ENCODE peak calls at places on chromosomes 16 and 17, in nine cellular contexts. J, I, E, Z, B, P, G, M and T are unnamed samples.

GRCh38 chr17:78441271-78441986 is 63.0 kb downstream of the PGS1 start:
- DNase-seq in J (no peak), I (no peak), E (no peak), Z (no peak), B (no peak), P (no peak), G (peak), M (no peak), T (no peak)

GRCh38 chr17:15261063-15261817 is 3.9 kb downstream of the PMP22 start:
- DNase-seq in J (no peak), I (peak), E (peak), Z (no peak), B (no peak), P (peak), G (no peak), M (peak), T (no peak)

GRCh38 chr17:50177983-50178834 is 12.4 kb downstream of the SGCA start:
- DNase-seq in J (peak), I (peak), E (peak), Z (peak), B (no peak), P (no peak), G (peak), M (peak), T (peak)

GRCh38 chr16:53219795-53220194 is 165.0 kb downstream of the CHD9 start:
- DNase-seq in J (no peak), I (no peak), E (no peak), Z (no peak), B (no peak), P (no peak), G (peak), M (peak), T (no peak)

GRCh38 chr17:38978180-38978579 is 11.0 kb upstream of the FBXO47 start:
- DNase-seq in J (no peak), I (no peak), E (no peak), Z (no peak), B (no peak), P (no peak), G (no peak), M (no peak), T (no peak)

GRCh38 chr16:31129568-31130335 is 5.8 kb downstream of the PRSS8 start:
- DNase-seq in J (no peak), I (no peak), E (no peak), Z (no peak), B (no peak), P (no peak), G (no peak), M (no peak), T (no peak)

GRCh38 chr16:22141746-22142145 is 20.6 kb upstream of the SDR42E2 start:
- DNase-seq in J (no peak), I (no peak), E (peak), Z (no peak), B (no peak), P (no peak), G (peak), M (no peak), T (no peak)

GRCh38 chr16:86082400-86083030 is 183.6 kb downstream of the IRF8 start:
- DNase-seq in J (no peak), I (no peak), E (no peak), Z (no peak), B (no peak), P (no peak), G (no peak), M (no peak), T (no peak)

GRCh38 chr17:78014651-78015050 is 56.1 kb downstream of the TNRC6C start:
- DNase-seq in J (no peak), I (no peak), E (no peak), Z (no peak), B (no peak), P (no peak), G (no peak), M (no peak), T (no peak)

GRCh38 chr16:56298948-56299602 is 107.8 kb downstream of the GNAO1 start:
- DNase-seq in J (no peak), I (no peak), E (peak), Z (no peak), B (no peak), P (no peak), G (no peak), M (no peak), T (no peak)

GRCh38 chr17:2171725-2172446 is 117.0 kb downstream of the HIC1 start:
- DNase-seq in J (no peak), I (no peak), E (no peak), Z (peak), B (no peak), P (no peak), G (peak), M (peak), T (no peak)

GRCh38 chr17:20315321-20315720 is 152.0 kb downstream of the LGALS9B start:
- DNase-seq in J (no peak), I (no peak), E (no peak), Z (no peak), B (no peak), P (no peak), G (no peak), M (no peak), T (no peak)

GRCh38 chr17:35588196-35588920 is 1.2 kb downstream of the AP2B1 start:
- DNase-seq in J (no peak), I (peak), E (no peak), Z (no peak), B (no peak), P (no peak), G (peak), M (peak), T (no peak)

GRCh38 chr16:83995756-83996155 is 27.7 kb downstream of the NECAB2 start:
- DNase-seq in J (no peak), I (no peak), E (no peak), Z (no peak), B (no peak), P (peak), G (peak), M (peak), T (no peak)

GRCh38 chr16:424623-425081 is 797 bp upstream of the RAB11FIP3 start:
- DNase-seq in J (no peak), I (no peak), E (peak), Z (no peak), B (no peak), P (no peak), G (peak), M (peak), T (no peak)

GRCh38 chr17:63694229-63694973 is 5.5 kb downstream of the LIMD2 start:
- DNase-seq in J (peak), I (no peak), E (peak), Z (no peak), B (no peak), P (no peak), G (no peak), M (no peak), T (peak)

GRCh38 chr17:80504671-80505413 is 28.4 kb upstream of the NPTX1 start:
- DNase-seq in J (no peak), I (no peak), E (no peak), Z (no peak), B (no peak), P (no peak), G (no peak), M (no peak), T (no peak)

GRCh38 chr17:42019509-42020404 is at the start of gene NKIRAS2:
- DNase-seq in J (peak), I (peak), E (peak), Z (peak), B (peak), P (peak), G (peak), M (peak), T (peak)

GRCh38 chr16:11296706-11297491 is 15.8 kb upstream of the PRM1 start:
- DNase-seq in J (no peak), I (no peak), E (no peak), Z (no peak), B (no peak), P (no peak), G (peak), M (peak), T (no peak)

GRCh38 chr16:76579277-76579676 is 302.1 kb downstream of the CNTNAP4 start:
- DNase-seq in J (no peak), I (no peak), E (no peak), Z (no peak), B (no peak), P (no peak), G (no peak), M (no peak), T (no peak)

GRCh38 chr16:24535827-24536226 is 3.5 kb upstream of the RBBP6 start:
- DNase-seq in J (no peak), I (no peak), E (no peak), Z (no peak), B (no peak), P (no peak), G (no peak), M (no peak), T (no peak)

GRCh38 chr16:88489163-88489721 is 36.2 kb downstream of the ZFPM1 start:
- DNase-seq in J (no peak), I (no peak), E (no peak), Z (no peak), B (no peak), P (no peak), G (no peak), M (no peak), T (no peak)

GRCh38 chr17:79549111-79549915 is 61.5 kb downstream of the RBFOX3 start:
- DNase-seq in J (no peak), I (no peak), E (no peak), Z (no peak), B (no peak), P (no peak), G (no peak), M (no peak), T (no peak)

GRCh38 chr16:87350681-87351319 is 32.8 kb downstream of the FBXO31 start:
- DNase-seq in J (no peak), I (no peak), E (peak), Z (no peak), B (no peak), P (no peak), G (no peak), M (peak), T (no peak)

GRCh38 chr17:77332981-77333685 is 192.4 kb downstream of the SEC14L1 start:
- DNase-seq in J (no peak), I (no peak), E (no peak), Z (no peak), B (no peak), P (no peak), G (peak), M (peak), T (no peak)

GRCh38 chr17:44367219-44367618 is 3.6 kb upstream of the FAM171A2 start:
- DNase-seq in J (no peak), I (no peak), E (no peak), Z (no peak), B (no peak), P (no peak), G (no peak), M (no peak), T (no peak)

GRCh38 chr16:65117701-65118448 is 4.0 kb downstream of the CDH11 start:
- DNase-seq in J (no peak), I (peak), E (peak), Z (no peak), B (no peak), P (peak), G (peak), M (peak), T (peak)

GRCh38 chr16:58020628-58021521 is 4.7 kb upstream of the MMP15 start:
- DNase-seq in J (no peak), I (no peak), E (peak), Z (no peak), B (peak), P (no peak), G (peak), M (peak), T (peak)

GRCh38 chr16:89003831-89004208 is 26.8 kb upstream of the CBFA2T3 start:
- DNase-seq in J (no peak), I (no peak), E (no peak), Z (no peak), B (no peak), P (no peak), G (no peak), M (no peak), T (no peak)

GRCh38 chr17:60524463-60525346 is 1.3 kb downstream of the APPBP2 start:
- DNase-seq in J (no peak), I (peak), E (no peak), Z (no peak), B (no peak), P (no peak), G (peak), M (peak), T (no peak)

GRCh38 chr16:88084881-88085280 is 133.6 kb downstream of the BANP start:
- DNase-seq in J (no peak), I (no peak), E (no peak), Z (no peak), B (no peak), P (no peak), G (no peak), M (peak), T (no peak)

GRCh38 chr16:62256406-62256805 is 220.2 kb upstream of the CDH8 start:
- DNase-seq in J (no peak), I (peak), E (no peak), Z (no peak), B (no peak), P (no peak), G (peak), M (no peak), T (no peak)

GRCh38 chr16:4882633-4883285 is 35.5 kb downstream of the UBN1 start:
- DNase-seq in J (no peak), I (no peak), E (peak), Z (no peak), B (no peak), P (no peak), G (peak), M (peak), T (no peak)

GRCh38 chr17:67491009-67491677 is 114.1 kb downstream of the PITPNC1 start:
- DNase-seq in J (no peak), I (no peak), E (peak), Z (peak), B (no peak), P (no peak), G (peak), M (peak), T (no peak)

GRCh38 chr16:55489119-55489955 is 10.3 kb downstream of the MMP2 start:
- DNase-seq in J (no peak), I (no peak), E (no peak), Z (no peak), B (no peak), P (no peak), G (no peak), M (no peak), T (no peak)

GRCh38 chr16:11583889-11584565 is 2.7 kb downstream of the LITAF start:
- DNase-seq in J (no peak), I (no peak), E (no peak), Z (no peak), B (no peak), P (no peak), G (no peak), M (no peak), T (no peak)

GRCh38 chr17:75412455-75413317 is 7.2 kb upstream of the GRB2 start:
- DNase-seq in J (peak), I (peak), E (peak), Z (no peak), B (peak), P (peak), G (peak), M (peak), T (peak)

GRCh38 chr17:2635241-2635640 is 41.8 kb downstream of the PAFAH1B1 start:
- DNase-seq in J (no peak), I (no peak), E (no peak), Z (no peak), B (no peak), P (no peak), G (no peak), M (no peak), T (no peak)

GRCh38 chr16:4371481-4372314 is at the start of gene VASN:
- DNase-seq in J (peak), I (no peak), E (peak), Z (no peak), B (peak), P (peak), G (peak), M (peak), T (peak)

GRCh38 chr16:57071840-57072541 is 20.4 kb upstream of the CPNE2 start:
- DNase-seq in J (no peak), I (no peak), E (no peak), Z (no peak), B (no peak), P (no peak), G (peak), M (peak), T (no peak)

GRCh38 chr17:7575481-7575883 is 4.0 kb upstream of the CD68 start:
- DNase-seq in J (no peak), I (no peak), E (no peak), Z (no peak), B (no peak), P (no peak), G (no peak), M (no peak), T (no peak)
- H3K4me3 ChIP-seq in J (peak), I (peak), E (peak), Z (peak), B (no peak), P (no peak), G (peak), M (peak), T (no peak)

GRCh38 chr17:68704897-68705296 is 103.7 kb upstream of the FAM20A start:
- DNase-seq in J (no peak), I (no peak), E (no peak), Z (no peak), B (no peak), P (no peak), G (no peak), M (no peak), T (no peak)
- H3K4me3 ChIP-seq in J (no peak), I (no peak), E (no peak), Z (no peak), B (no peak), P (no peak), G (no peak), M (no peak), T (no peak)

GRCh38 chr17:74139120-74139519 is 64.4 kb upstream of the RPL38 start:
- DNase-seq in J (no peak), I (no peak), E (no peak), Z (no peak), B (no peak), P (no peak), G (no peak), M (no peak), T (no peak)
- H3K4me3 ChIP-seq in J (no peak), I (no peak), E (no peak), Z (no peak), B (no peak), P (no peak), G (no peak), M (no peak), T (no peak)

GRCh38 chr17:36722121-36722902 is 120.9 kb downstream of the MRM1 start:
- DNase-seq in J (peak), I (peak), E (peak), Z (no peak), B (peak), P (peak), G (no peak), M (peak), T (peak)
- H3K4me3 ChIP-seq in J (peak), I (peak), E (no peak), Z (peak), B (peak), P (peak), G (peak), M (no peak), T (peak)

DNA sequence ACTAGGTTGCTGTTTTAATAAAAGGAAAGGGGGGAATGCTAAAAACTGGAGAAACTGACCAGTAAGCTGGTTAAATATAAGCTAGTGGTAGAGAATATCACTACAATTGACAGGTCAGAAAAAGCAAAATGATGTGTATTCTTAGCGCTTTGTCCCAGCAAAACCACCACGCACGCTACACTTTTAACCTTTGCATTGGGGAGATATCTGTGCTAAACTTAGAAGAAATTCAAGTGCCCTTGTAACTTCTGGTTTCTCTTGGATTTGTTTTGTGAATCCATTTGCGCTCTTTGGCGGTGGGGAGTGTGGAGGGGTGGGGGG is 1.4 kb downstream of the GAN start:
- DNase-seq in J (no peak), I (no peak), E (no peak), Z (no peak), B (no peak), P (no peak), G (no peak), M (no peak), T (no peak)
- H3K4me3 ChIP-seq in J (peak), I (peak), E (peak), Z (peak), B (no peak), P (peak), G (peak), M (peak), T (peak)

GRCh38 chr17:9844153-9844552 is 18.4 kb downstream of the GLP2R start:
- DNase-seq in J (no peak), I (no peak), E (no peak), Z (no peak), B (no peak), P (no peak), G (no peak), M (no peak), T (no peak)
- H3K4me3 ChIP-seq in J (no peak), I (no peak), E (no peak), Z (no peak), B (no peak), P (no peak), G (no peak), M (no peak), T (no peak)

GRCh38 chr17:48564200-48565023 is 13.7 kb downstream of the HOXB4 start:
- DNase-seq in J (no peak), I (no peak), E (no peak), Z (no peak), B (no peak), P (no peak), G (no peak), M (no peak), T (no peak)

GRCh38 chr17:48563867-48564199 is 14.3 kb downstream of the HOXB4 start:
- DNase-seq in J (no peak), I (no peak), E (no peak), Z (no peak), B (no peak), P (no peak), G (no peak), M (no peak), T (no peak)

GRCh38 chr17:48561894-48562810 is 16.0 kb downstream of the HOXB4 start:
- DNase-seq in J (no peak), I (no peak), E (no peak), Z (no peak), B (no peak), P (no peak), G (no peak), M (peak), T (no peak)

GRCh38 chr17:48562934-48563333 is 15.2 kb downstream of the HOXB4 start:
- DNase-seq in J (no peak), I (no peak), E (no peak), Z (no peak), B (no peak), P (no peak), G (no peak), M (no peak), T (no peak)

GRCh38 chr17:48563385-48563838 is 14.7 kb downstream of the HOXB4 start:
- DNase-seq in J (no peak), I (no peak), E (no peak), Z (no peak), B (no peak), P (no peak), G (no peak), M (peak), T (no peak)
- H3K4me3 ChIP-seq in J (no peak), I (no peak), E (no peak), Z (peak), B (no peak), P (no peak), G (no peak), M (peak), T (no peak)

DNA sequence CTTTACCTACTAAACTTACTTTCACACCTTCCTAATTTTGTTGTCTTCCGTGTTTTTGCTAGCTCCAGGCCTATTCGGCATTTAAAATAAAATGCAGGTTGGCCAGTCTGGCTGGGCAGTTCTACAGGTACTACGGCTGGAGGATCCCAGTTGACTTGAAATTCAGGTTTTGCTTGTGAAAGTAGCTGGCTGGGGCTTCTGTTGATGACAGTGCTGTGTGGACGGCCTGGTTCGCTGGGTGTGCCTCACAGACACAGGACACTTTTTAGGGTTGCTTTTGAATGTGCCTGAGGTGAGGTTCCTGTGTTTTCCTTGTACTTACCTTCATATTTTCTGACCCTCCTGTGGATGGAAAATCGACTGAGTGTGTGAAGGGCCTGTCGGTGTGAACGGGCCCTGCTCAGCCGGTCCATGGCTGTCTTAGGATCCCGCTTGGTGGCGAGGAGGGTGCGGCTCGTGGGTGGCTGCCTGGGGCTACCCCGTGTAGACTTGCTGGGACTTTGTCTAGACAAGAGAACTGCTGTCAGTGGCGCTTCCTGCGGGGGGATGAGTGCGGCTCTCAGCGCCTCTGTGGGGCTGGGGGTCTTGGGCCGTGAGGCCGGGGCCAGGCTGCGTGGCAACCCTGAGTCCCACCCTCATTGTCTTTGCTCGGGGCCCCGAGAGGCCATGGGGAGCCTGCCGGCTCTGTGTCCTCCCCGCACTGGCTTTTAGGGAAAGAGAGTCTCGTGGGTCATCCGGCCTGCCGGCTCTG is 18.7 kb upstream of the ZNF750 start:
- DNase-seq in J (no peak), I (no peak), E (no peak), Z (no peak), B (no peak), P (no peak), G (peak), M (no peak), T (peak)
- H3K4me3 ChIP-seq in J (no peak), I (no peak), E (no peak), Z (no peak), B (no peak), P (no peak), G (peak), M (no peak), T (no peak)